ENCODE peak calls at places on chromosomes 11 and 22, in five cellular contexts. F is PC-9; S is effector memory CD4-positive, alpha-beta T cell; U is heart right ventricle; X is GM23248. Q is an unnamed sample.

GRCh38 chr22:20956258-20957117 is 10.6 kb upstream of the AIFM3 start:
- DNase-seq in F (peak; percentile 66), S (no peak), U (no peak), X (peak; percentile 64), Q (peak; percentile 74)

GRCh38 chr11:88695701-88696414 is 358.3 kb upstream of the CTSC start:
- DNase-seq in F (no peak), S (no peak), U (no peak), X (no peak), Q (no peak)

GRCh38 chr11:34682822-34683221 is 61.9 kb downstream of the EHF start:
- DNase-seq in F (no peak), S (no peak), U (no peak), X (no peak), Q (no peak)

GRCh38 chr11:44267366-44268072 is 42.4 kb downstream of the ALX4 start:
- DNase-seq in F (no peak), S (no peak), U (no peak), X (no peak), Q (peak; percentile 9)

GRCh38 chr11:105367129-105367528 is 227.6 kb upstream of the CARD18 start:
- DNase-seq in F (no peak), S (no peak), U (no peak), X (peak; percentile 17), Q (no peak)

GRCh38 chr11:59560290-59560701 is 49.0 kb downstream of the OR4D9 start:
- DNase-seq in F (peak; percentile 75), S (peak; percentile 58), U (no peak), X (peak; percentile 67), Q (peak; percentile 80)

GRCh38 chr11:84564180-84564866 is 1062.8 kb downstream of the DLG2 start:
- DNase-seq in F (peak; percentile 15), S (no peak), U (no peak), X (peak; percentile 65), Q (peak; percentile 83)

GRCh38 chr22:17087176-17088131 is 2.7 kb downstream of the IL17RA start:
- DNase-seq in F (no peak), S (peak; percentile 42), U (no peak), X (no peak), Q (no peak)

GRCh38 chr11:102757823-102758549 is 22.4 kb downstream of the MMP10 start:
- DNase-seq in F (no peak), S (no peak), U (no peak), X (peak; percentile 76), Q (no peak)

GRCh38 chr11:1116666-1117390 is 40.9 kb upstream of the MUC5AC start:
- DNase-seq in F (no peak), S (no peak), U (no peak), X (no peak), Q (no peak)

GRCh38 chr11:40388097-40388818 is 1071.2 kb downstream of the LRRC4C start:
- DNase-seq in F (no peak), S (no peak), U (no peak), X (peak; percentile 10), Q (no peak)

GRCh38 chr11:83791557-83791956 is 505.4 kb upstream of the CCDC90B start:
- DNase-seq in F (no peak), S (no peak), U (no peak), X (no peak), Q (no peak)

GRCh38 chr11:128501576-128502549 is 85.5 kb downstream of the ETS1 start:
- DNase-seq in F (no peak), S (no peak), U (no peak), X (peak; percentile 89), Q (no peak)
- H3K4me3 ChIP-seq in F (no peak overlapping the region), S (peak overlapping the region; percentile 19), U (no peak overlapping the region), X (peak overlapping the region; percentile 11), Q (no peak overlapping the region)

GRCh38 chr22:42721045-42721434 is 370 bp upstream of the A4GALT start:
- DNase-seq in F (no peak), S (no peak), U (no peak), X (peak; percentile 47), Q (no peak)

GRCh38 chr22:42719656-42720262 is 911 bp downstream of the A4GALT start:
- DNase-seq in F (no peak), S (no peak), U (no peak), X (no peak), Q (peak; percentile 28)

GRCh38 chr22:42720263-42721044 is at the start of gene A4GALT:
- DNase-seq in F (peak; percentile 27), S (no peak), U (peak; percentile 48), X (peak; percentile 55), Q (peak; percentile 37)

GRCh38 chr22:42717197-42717967 is 3.3 kb downstream of the A4GALT start:
- DNase-seq in F (peak; percentile 25), S (no peak), U (no peak), X (peak; percentile 33), Q (peak; percentile 35)

DNA sequence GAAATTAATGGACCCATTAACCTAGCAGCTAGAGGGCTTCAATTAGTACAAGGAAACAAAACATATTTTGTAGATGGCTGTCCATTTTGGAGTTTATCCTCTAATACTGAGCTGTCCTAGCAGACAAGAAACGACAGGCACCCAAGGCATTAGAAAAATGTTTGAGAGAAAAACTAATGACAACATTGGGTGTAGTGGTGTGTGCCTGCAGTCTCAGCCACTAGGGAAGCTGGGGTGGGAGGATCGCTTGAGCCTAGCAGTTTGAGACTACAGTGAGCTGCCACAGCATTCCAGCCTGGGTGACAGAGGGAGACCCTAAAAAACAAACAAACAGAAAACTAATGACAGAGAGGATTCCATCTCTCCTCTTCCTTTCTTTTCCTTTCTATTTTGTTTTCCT is 1.5 kb downstream of the A4GALT start:
- DNase-seq in F (no peak), S (no peak), U (no peak), X (peak; percentile 52), Q (peak; percentile 22)
- H3K4me3 ChIP-seq in F (no peak overlapping the region), S (no peak overlapping the region), U (peak overlapping the region; percentile 99), X (peak overlapping the region; percentile 77), Q (no peak overlapping the region)

GRCh38 chr11:118921929-118922744 is 3.6 kb downstream of the BCL9L start:
- DNase-seq in F (peak; percentile 83), S (no peak), U (peak; percentile 89), X (peak; percentile 83), Q (peak; percentile 83)
- H3K4me3 ChIP-seq in F (peak overlapping the region; percentile 77), S (peak overlapping the region; percentile 98), U (peak overlapping the region; percentile 98), X (peak overlapping the region; percentile 96), Q (peak overlapping the region; percentile 11)

DNA sequence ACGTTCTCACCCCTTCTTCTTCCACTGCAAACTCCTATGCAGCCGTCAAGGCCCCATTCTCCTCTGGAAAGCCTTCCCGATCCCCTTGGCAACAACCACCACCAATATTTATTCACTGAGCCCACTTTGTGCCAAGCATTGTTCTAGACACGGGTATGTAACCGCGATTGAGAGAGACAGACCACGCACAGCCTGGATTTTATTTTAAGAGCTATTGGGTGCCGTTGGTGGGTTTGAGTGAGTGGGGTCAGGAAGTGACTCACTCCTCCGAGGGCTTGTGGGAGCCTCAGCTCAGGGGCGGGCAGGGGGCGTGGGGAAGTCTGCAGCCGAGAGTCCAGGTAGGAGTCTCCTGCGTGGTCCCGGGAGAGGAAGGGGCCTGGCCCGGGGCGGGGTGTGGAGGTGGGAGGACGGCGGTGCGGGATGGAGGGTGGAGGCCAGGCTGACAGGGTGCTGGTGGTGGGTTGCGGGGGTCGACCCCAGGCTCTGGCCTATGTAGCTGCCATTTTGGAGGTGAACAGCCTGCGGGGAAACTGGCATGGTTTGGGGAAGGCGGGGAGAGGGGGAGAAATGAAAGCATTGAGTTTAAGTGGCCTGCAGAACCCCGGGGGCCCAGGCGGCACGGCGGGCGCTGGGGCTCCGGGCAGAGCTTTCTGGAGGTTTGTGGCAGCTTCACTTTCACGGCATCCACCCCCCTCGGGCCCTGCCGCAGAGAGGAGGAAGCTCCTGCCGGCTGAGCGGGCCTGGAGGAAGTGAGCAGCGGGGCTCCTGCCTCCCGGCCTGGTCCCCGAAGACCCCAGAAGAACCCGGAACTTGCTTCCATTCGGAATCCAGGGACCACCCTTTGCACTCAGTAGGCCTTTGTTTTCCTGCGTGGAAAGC is 547 bp downstream of the PARVG start:
- DNase-seq in F (no peak), S (peak; percentile 64), U (peak; percentile 42), X (no peak), Q (no peak)
- H3K4me3 ChIP-seq in F (no peak overlapping the region), S (peak overlapping the region; percentile 85), U (peak overlapping the region; percentile 41), X (no peak overlapping the region), Q (no peak overlapping the region)

GRCh38 chr11:16239130-16240105 is 116.9 kb downstream of the SOX6 start:
- DNase-seq in F (no peak), S (no peak), U (no peak), X (no peak), Q (no peak)
- H3K4me3 ChIP-seq in F (no peak overlapping the region), S (no peak overlapping the region), U (peak overlapping the region; percentile 22), X (no peak overlapping the region), Q (no peak overlapping the region)